ENCODE peak calls at places on chromosomes 6 and 20, in seven cellular contexts. One of them, this sample, is unnamed. For H3K27me3, the result is how much of the 10 kb centered on the place peaks cover.

GRCh38 chr6:50905297-50905696 is 86.6 kb downstream of the TFAP2B start:
- DNase-seq in IMR-90: no peak
- DNase-seq in CD8-positive, alpha-beta T cell: no peak
- DNase-seq in CD8-positive, alpha-beta memory T cell: no peak
- DNase-seq in tibial artery: no peak
- DNase-seq in heart right ventricle: no peak
- DNase-seq in ascending aorta: no peak
- DNase-seq in this sample: no peak

GRCh38 chr6:70717038-70717801 is 49.5 kb downstream of the SMAP1 start:
- DNase-seq in heart right ventricle: no peak
- DNase-seq in CD8-positive, alpha-beta memory T cell: no peak
- DNase-seq in ascending aorta: no peak
- DNase-seq in IMR-90: no peak
- DNase-seq in tibial artery: no peak
- DNase-seq in CD8-positive, alpha-beta T cell: no peak
- DNase-seq in this sample: no peak

GRCh38 chr20:17557675-17558006 is 12.2 kb upstream of the DSTN start:
- DNase-seq in tibial artery: no peak
- DNase-seq in CD8-positive, alpha-beta memory T cell: no peak
- DNase-seq in CD8-positive, alpha-beta T cell: no peak
- DNase-seq in heart right ventricle: no peak
- DNase-seq in ascending aorta: no peak
- DNase-seq in IMR-90: peak
- DNase-seq in this sample: peak

GRCh38 chr20:8372819-8373218 is 240.8 kb downstream of the PLCB1 start:
- DNase-seq in heart right ventricle: no peak
- DNase-seq in CD8-positive, alpha-beta memory T cell: no peak
- DNase-seq in CD8-positive, alpha-beta T cell: no peak
- DNase-seq in ascending aorta: no peak
- DNase-seq in IMR-90: no peak
- DNase-seq in tibial artery: no peak
- DNase-seq in this sample: no peak

GRCh38 chr6:32883789-32884188 is 29.8 kb downstream of the PSMB9 start:
- DNase-seq in heart right ventricle: peak
- DNase-seq in IMR-90: peak
- DNase-seq in ascending aorta: peak
- DNase-seq in CD8-positive, alpha-beta T cell: no peak
- DNase-seq in tibial artery: peak
- DNase-seq in CD8-positive, alpha-beta memory T cell: no peak
- DNase-seq in this sample: peak

GRCh38 chr20:40160151-40160550 is 528.9 kb downstream of the MAFB start:
- DNase-seq in heart right ventricle: peak
- DNase-seq in ascending aorta: peak
- DNase-seq in tibial artery: peak
- DNase-seq in CD8-positive, alpha-beta memory T cell: no peak
- DNase-seq in IMR-90: peak
- DNase-seq in CD8-positive, alpha-beta T cell: no peak
- DNase-seq in this sample: peak

GRCh38 chr6:35486005-35486925 is 10.6 kb downstream of the TEAD3 start:
- DNase-seq in CD8-positive, alpha-beta T cell: no peak
- DNase-seq in tibial artery: peak
- DNase-seq in CD8-positive, alpha-beta memory T cell: peak
- DNase-seq in ascending aorta: peak
- DNase-seq in heart right ventricle: no peak
- DNase-seq in IMR-90: no peak
- DNase-seq in this sample: peak

GRCh38 chr6:132130530-132131298 is 179.5 kb upstream of the CCN2 start:
- DNase-seq in IMR-90: peak
- DNase-seq in CD8-positive, alpha-beta memory T cell: no peak
- DNase-seq in heart right ventricle: peak
- DNase-seq in tibial artery: peak
- DNase-seq in CD8-positive, alpha-beta T cell: no peak
- DNase-seq in ascending aorta: peak
- DNase-seq in this sample: no peak

GRCh38 chr6:36323062-36323461 is 13.6 kb downstream of the BNIP5 start:
- DNase-seq in IMR-90: no peak
- DNase-seq in CD8-positive, alpha-beta T cell: no peak
- DNase-seq in tibial artery: no peak
- DNase-seq in heart right ventricle: no peak
- DNase-seq in ascending aorta: no peak
- DNase-seq in CD8-positive, alpha-beta memory T cell: no peak
- DNase-seq in this sample: no peak

GRCh38 chr6:30821862-30822784 is 62.2 kb upstream of the DDR1 start:
- DNase-seq in heart right ventricle: no peak
- DNase-seq in CD8-positive, alpha-beta T cell: no peak
- DNase-seq in tibial artery: no peak
- DNase-seq in IMR-90: no peak
- DNase-seq in ascending aorta: no peak
- DNase-seq in CD8-positive, alpha-beta memory T cell: no peak
- DNase-seq in this sample: no peak

GRCh38 chr6:26269406-26270120 is 95.4 kb upstream of the BTN3A2 start:
- DNase-seq in IMR-90: no peak
- DNase-seq in CD8-positive, alpha-beta memory T cell: no peak
- DNase-seq in CD8-positive, alpha-beta T cell: no peak
- DNase-seq in heart right ventricle: no peak
- DNase-seq in ascending aorta: no peak
- DNase-seq in tibial artery: no peak
- DNase-seq in this sample: no peak

GRCh38 chr6:136066005-136066404 is 184.1 kb downstream of the MTFR2 start:
- DNase-seq in tibial artery: no peak
- DNase-seq in IMR-90: peak
- DNase-seq in CD8-positive, alpha-beta T cell: no peak
- DNase-seq in ascending aorta: no peak
- DNase-seq in CD8-positive, alpha-beta memory T cell: no peak
- DNase-seq in heart right ventricle: no peak
- DNase-seq in this sample: no peak

GRCh38 chr6:84623956-84624680 is 140.3 kb downstream of the TBX18 start:
- DNase-seq in IMR-90: peak
- DNase-seq in ascending aorta: no peak
- DNase-seq in heart right ventricle: peak
- DNase-seq in CD8-positive, alpha-beta memory T cell: no peak
- DNase-seq in CD8-positive, alpha-beta T cell: no peak
- DNase-seq in tibial artery: no peak
- DNase-seq in this sample: no peak

GRCh38 chr20:17622086-17622850 is 52.4 kb downstream of the DSTN start:
- DNase-seq in CD8-positive, alpha-beta T cell: no peak
- DNase-seq in IMR-90: no peak
- DNase-seq in tibial artery: peak
- DNase-seq in heart right ventricle: no peak
- DNase-seq in ascending aorta: peak
- DNase-seq in CD8-positive, alpha-beta memory T cell: peak
- DNase-seq in this sample: no peak

GRCh38 chr20:48847498-48848205 is 19.9 kb upstream of the PREX1 start:
- DNase-seq in CD8-positive, alpha-beta T cell: no peak
- DNase-seq in heart right ventricle: no peak
- DNase-seq in CD8-positive, alpha-beta memory T cell: no peak
- DNase-seq in tibial artery: no peak
- DNase-seq in ascending aorta: no peak
- DNase-seq in IMR-90: no peak
- DNase-seq in this sample: no peak

GRCh38 chr20:21767739-21768223 is 62.3 kb downstream of the PAX1 start:
- DNase-seq in heart right ventricle: no peak
- DNase-seq in tibial artery: no peak
- DNase-seq in ascending aorta: no peak
- DNase-seq in CD8-positive, alpha-beta memory T cell: no peak
- DNase-seq in IMR-90: no peak
- DNase-seq in CD8-positive, alpha-beta T cell: no peak
- DNase-seq in this sample: no peak

GRCh38 chr20:23092409-23092756 is 6.3 kb upstream of the CD93 start:
- DNase-seq in ascending aorta: no peak
- DNase-seq in IMR-90: no peak
- DNase-seq in tibial artery: no peak
- DNase-seq in heart right ventricle: no peak
- DNase-seq in CD8-positive, alpha-beta T cell: no peak
- DNase-seq in CD8-positive, alpha-beta memory T cell: no peak
- DNase-seq in this sample: no peak

GRCh38 chr6:144894240-144894639 is 609.1 kb downstream of the UTRN start:
- DNase-seq in IMR-90: no peak
- DNase-seq in CD8-positive, alpha-beta memory T cell: no peak
- DNase-seq in CD8-positive, alpha-beta T cell: no peak
- DNase-seq in ascending aorta: no peak
- DNase-seq in heart right ventricle: no peak
- DNase-seq in tibial artery: no peak
- DNase-seq in this sample: no peak

GRCh38 chr6:54286141-54286540 is 22.1 kb upstream of the TINAG start:
- DNase-seq in IMR-90: no peak
- DNase-seq in CD8-positive, alpha-beta T cell: no peak
- DNase-seq in heart right ventricle: no peak
- DNase-seq in tibial artery: no peak
- DNase-seq in CD8-positive, alpha-beta memory T cell: no peak
- DNase-seq in ascending aorta: no peak
- DNase-seq in this sample: no peak

GRCh38 chr20:8940311-8940710 is 128.6 kb upstream of the PLCB4 start:
- DNase-seq in heart right ventricle: no peak
- DNase-seq in CD8-positive, alpha-beta T cell: no peak
- DNase-seq in ascending aorta: no peak
- DNase-seq in CD8-positive, alpha-beta memory T cell: no peak
- DNase-seq in tibial artery: no peak
- DNase-seq in IMR-90: no peak
- DNase-seq in this sample: no peak

GRCh38 chr20:61343934-61344333 is 91.9 kb downstream of the CDH4 start:
- DNase-seq in IMR-90: no peak
- DNase-seq in CD8-positive, alpha-beta memory T cell: no peak
- DNase-seq in CD8-positive, alpha-beta T cell: no peak
- DNase-seq in heart right ventricle: no peak
- DNase-seq in tibial artery: no peak
- DNase-seq in ascending aorta: no peak
- DNase-seq in this sample: no peak

GRCh38 chr20:52150440-52151258 is 40.9 kb downstream of the ZFP64 start:
- DNase-seq in tibial artery: no peak
- DNase-seq in CD8-positive, alpha-beta T cell: no peak
- DNase-seq in IMR-90: peak
- DNase-seq in ascending aorta: no peak
- DNase-seq in CD8-positive, alpha-beta memory T cell: no peak
- DNase-seq in heart right ventricle: peak
- DNase-seq in this sample: no peak

GRCh38 chr20:44765647-44766367 is 20.1 kb downstream of the KCNK15 start:
- DNase-seq in heart right ventricle: no peak
- DNase-seq in CD8-positive, alpha-beta memory T cell: no peak
- DNase-seq in tibial artery: no peak
- DNase-seq in ascending aorta: no peak
- DNase-seq in IMR-90: no peak
- DNase-seq in CD8-positive, alpha-beta T cell: no peak
- DNase-seq in this sample: no peak

GRCh38 chr6:43058511-43058910 is 723 bp downstream of the MRPL2 start:
- DNase-seq in tibial artery: no peak
- DNase-seq in ascending aorta: no peak
- DNase-seq in IMR-90: no peak
- DNase-seq in CD8-positive, alpha-beta memory T cell: no peak
- DNase-seq in CD8-positive, alpha-beta T cell: no peak
- DNase-seq in heart right ventricle: no peak
- DNase-seq in this sample: no peak

GRCh38 chr6:1515280-1515679 is 94.4 kb upstream of the FOXC1 start:
- DNase-seq in tibial artery: no peak
- DNase-seq in CD8-positive, alpha-beta T cell: no peak
- DNase-seq in heart right ventricle: no peak
- DNase-seq in IMR-90: no peak
- DNase-seq in ascending aorta: no peak
- DNase-seq in CD8-positive, alpha-beta memory T cell: no peak
- DNase-seq in this sample: no peak

GRCh38 chr6:89400912-89401399 is 11.1 kb downstream of the RRAGD start:
- DNase-seq in CD8-positive, alpha-beta memory T cell: no peak
- DNase-seq in tibial artery: no peak
- DNase-seq in CD8-positive, alpha-beta T cell: no peak
- DNase-seq in IMR-90: no peak
- DNase-seq in heart right ventricle: no peak
- DNase-seq in ascending aorta: no peak
- DNase-seq in this sample: no peak

DNA sequence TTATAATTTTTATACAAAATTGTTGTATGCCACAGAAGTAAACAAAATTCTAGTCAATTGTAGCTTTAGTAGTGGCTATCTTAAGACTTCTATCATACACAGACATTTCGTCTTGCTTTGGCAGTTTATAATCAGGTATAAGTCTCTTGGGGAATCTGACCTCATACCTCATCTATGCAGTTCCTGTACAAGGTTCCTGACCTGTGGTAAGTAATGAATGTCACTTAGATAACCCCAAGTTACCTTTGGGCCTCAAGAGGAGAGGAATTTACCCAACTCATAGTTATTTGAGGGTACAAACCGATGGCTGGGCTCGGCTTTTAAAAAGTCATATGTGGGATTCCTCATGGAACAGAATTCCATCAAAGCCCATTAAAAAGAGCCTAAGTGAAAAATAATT is 58.8 kb upstream of the UNC93A start:
- DNase-seq in CD8-positive, alpha-beta memory T cell: no peak
- DNase-seq in heart right ventricle: no peak
- DNase-seq in IMR-90: no peak
- DNase-seq in ascending aorta: no peak
- DNase-seq in tibial artery: no peak
- DNase-seq in CD8-positive, alpha-beta T cell: no peak
- DNase-seq in this sample: no peak
- H3K27me3 ChIP-seq in CD8-positive, alpha-beta memory T cell: under half
- H3K27me3 ChIP-seq in heart right ventricle: half or more
- H3K27me3 ChIP-seq in IMR-90: under half
- H3K27me3 ChIP-seq in ascending aorta: under half
- H3K27me3 ChIP-seq in tibial artery: under half
- H3K27me3 ChIP-seq in CD8-positive, alpha-beta T cell: under half
- H3K27me3 ChIP-seq in this sample: under half

DNA sequence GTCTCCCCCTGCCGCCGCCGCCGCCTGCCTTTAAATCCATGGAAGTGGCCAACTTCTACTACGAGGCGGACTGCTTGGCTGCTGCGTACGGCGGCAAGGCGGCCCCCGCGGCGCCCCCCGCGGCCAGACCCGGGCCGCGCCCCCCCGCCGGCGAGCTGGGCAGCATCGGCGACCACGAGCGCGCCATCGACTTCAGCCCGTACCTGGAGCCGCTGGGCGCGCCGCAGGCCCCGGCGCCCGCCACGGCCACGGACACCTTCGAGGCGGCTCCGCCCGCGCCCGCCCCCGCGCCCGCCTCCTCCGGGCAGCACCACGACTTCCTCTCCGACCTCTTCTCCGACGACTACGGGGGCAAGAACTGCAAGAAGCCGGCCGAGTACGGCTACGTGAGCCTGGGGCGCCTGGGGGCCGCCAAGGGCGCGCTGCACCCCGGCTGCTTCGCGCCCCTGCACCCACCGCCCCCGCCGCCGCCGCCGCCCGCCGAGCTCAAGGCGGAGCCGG is 485 bp downstream of the CEBPB start:
- DNase-seq in CD8-positive, alpha-beta T cell: peak
- DNase-seq in heart right ventricle: peak
- DNase-seq in ascending aorta: peak
- DNase-seq in tibial artery: peak
- DNase-seq in CD8-positive, alpha-beta memory T cell: peak
- DNase-seq in IMR-90: no peak
- DNase-seq in this sample: no peak
- H3K27ac ChIP-seq in CD8-positive, alpha-beta T cell: peak
- H3K27ac ChIP-seq in heart right ventricle: peak
- H3K27ac ChIP-seq in ascending aorta: peak
- H3K27ac ChIP-seq in tibial artery: peak
- H3K27ac ChIP-seq in CD8-positive, alpha-beta memory T cell: peak
- H3K27ac ChIP-seq in IMR-90: peak
- H3K27ac ChIP-seq in this sample: peak

GRCh38 chr20:56925696-56926101 is 296.6 kb downstream of the TFAP2C start:
- DNase-seq in ascending aorta: no peak
- DNase-seq in tibial artery: peak
- DNase-seq in CD8-positive, alpha-beta T cell: no peak
- DNase-seq in IMR-90: no peak
- DNase-seq in heart right ventricle: no peak
- DNase-seq in CD8-positive, alpha-beta memory T cell: no peak
- DNase-seq in this sample: no peak
- H3K27me3 ChIP-seq in ascending aorta: under half
- H3K27me3 ChIP-seq in tibial artery: half or more
- H3K27me3 ChIP-seq in CD8-positive, alpha-beta T cell: under half
- H3K27me3 ChIP-seq in IMR-90: under half
- H3K27me3 ChIP-seq in heart right ventricle: half or more
- H3K27me3 ChIP-seq in CD8-positive, alpha-beta memory T cell: under half
- H3K27me3 ChIP-seq in this sample: under half

GRCh38 chr20:64041781-64042771 is 6.1 kb downstream of the C20orf204 start:
- DNase-seq in heart right ventricle: no peak
- DNase-seq in tibial artery: no peak
- DNase-seq in CD8-positive, alpha-beta T cell: peak
- DNase-seq in IMR-90: no peak
- DNase-seq in ascending aorta: no peak
- DNase-seq in CD8-positive, alpha-beta memory T cell: no peak
- DNase-seq in this sample: no peak
- H3K27ac ChIP-seq in heart right ventricle: peak
- H3K27ac ChIP-seq in tibial artery: no peak
- H3K27ac ChIP-seq in CD8-positive, alpha-beta T cell: peak
- H3K27ac ChIP-seq in IMR-90: no peak
- H3K27ac ChIP-seq in ascending aorta: no peak
- H3K27ac ChIP-seq in CD8-positive, alpha-beta memory T cell: peak
- H3K27ac ChIP-seq in this sample: peak